ENCODE peak calls at places on chromosomes 2 and 18, in five cellular contexts. J, R, N, G and U are unnamed samples.

GRCh38 chr2:46539327-46540276 is 60.2 kb downstream of the TMEM247 start:
- DNase-seq in G (no peak), R (no peak), J (no peak), N (no peak), U (no peak)

GRCh38 chr2:204019572-204020501 is 83.3 kb downstream of the ICOS start:
- DNase-seq in G (no peak), J (no peak), N (no peak), R (no peak), U (no peak)

GRCh38 chr2:42796427-42797248 is 4.3 kb upstream of the HAAO start:
- DNase-seq in G (no peak), R (no peak), N (no peak), J (no peak), U (no peak)

GRCh38 chr2:136056077-136056688 is 61.8 kb downstream of the CXCR4 start:
- DNase-seq in G (no peak), R (no peak), N (no peak), J (no peak), U (no peak)

GRCh38 chr18:22879279-22879678 is 53.8 kb upstream of the RBBP8 start:
- DNase-seq in N (no peak), J (no peak), R (no peak), G (no peak), U (no peak)

GRCh38 chr2:142857247-142858154 is 20.0 kb upstream of the KYNU start:
- DNase-seq in G (no peak), J (no peak), R (no peak), N (no peak), U (no peak)

GRCh38 chr2:29100564-29100963 is 14.7 kb upstream of the CLIP4 start:
- DNase-seq in N (no peak), J (no peak), G (no peak), R (no peak), U (no peak)

GRCh38 chr2:76281176-76281841 is 570.6 kb upstream of the GCFC2 start:
- DNase-seq in J (no peak), G (no peak), N (no peak), R (no peak), U (no peak)

GRCh38 chr18:75727479-75727878 is 300.0 kb upstream of the SMIM21 start:
- DNase-seq in J (no peak), N (no peak), R (peak; percentile 21), G (no peak), U (no peak)

GRCh38 chr18:31607384-31607783 is 15.7 kb downstream of the TTR start:
- DNase-seq in N (no peak), G (no peak), R (no peak), J (no peak), U (no peak)

GRCh38 chr2:174383796-174384195 is 11.7 kb upstream of the SCRN3 start:
- DNase-seq in R (no peak), G (no peak), N (no peak), J (no peak), U (no peak)

GRCh38 chr18:9293948-9294347 is 40.6 kb upstream of the TWSG1 start:
- DNase-seq in N (no peak), R (no peak), J (no peak), G (no peak), U (no peak)

GRCh38 chr18:9296233-9297006 is 38.2 kb upstream of the TWSG1 start:
- DNase-seq in R (no peak), J (no peak), G (no peak), N (no peak), U (no peak)

GRCh38 chr18:9292047-9292446 is 42.5 kb upstream of the TWSG1 start:
- DNase-seq in G (no peak), R (no peak), J (no peak), N (no peak), U (no peak)

DNA sequence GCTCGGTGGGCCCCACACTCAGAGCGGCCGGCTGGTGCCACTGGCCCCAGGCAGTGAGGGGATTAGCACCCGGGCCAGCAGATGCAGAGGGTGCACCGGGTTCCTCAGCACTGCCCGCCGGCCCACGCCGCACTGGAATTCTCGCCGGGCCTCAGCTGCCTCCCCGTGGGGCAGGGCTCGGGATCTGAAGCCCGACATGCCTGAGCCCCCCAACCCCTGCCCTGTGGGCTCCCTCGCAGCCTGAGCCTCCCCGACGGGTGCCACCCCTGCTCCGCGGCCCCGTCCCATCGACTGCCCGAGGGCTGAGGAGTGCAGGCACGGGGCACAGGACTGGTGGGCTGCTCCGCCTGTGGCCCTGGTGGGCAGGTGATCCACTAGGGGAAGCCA is 37.6 kb upstream of the TWSG1 start:
- DNase-seq in R (no peak), G (no peak), N (no peak), J (no peak), U (peak; percentile 10)
- H3K9me3 ChIP-seq in R (no peaks in the 10 kb centered on the region), G (no peaks in the 10 kb centered on the region), N (peaks cover 13% of the 10 kb centered on the region), J (peaks cover 12% of the 10 kb centered on the region), U (no peaks in the 10 kb centered on the region)

GRCh38 chr2:144253743-144254142 is 266.2 kb downstream of the ZEB2 start:
- DNase-seq in G (no peak), J (no peak), N (no peak), R (no peak), U (no peak)
- H3K9me3 ChIP-seq in G (no peaks in the 10 kb centered on the region), J (peaks cover 21% of the 10 kb centered on the region), N (peaks cover 43% of the 10 kb centered on the region), R (no peaks in the 10 kb centered on the region), U (no peaks in the 10 kb centered on the region)

DNA sequence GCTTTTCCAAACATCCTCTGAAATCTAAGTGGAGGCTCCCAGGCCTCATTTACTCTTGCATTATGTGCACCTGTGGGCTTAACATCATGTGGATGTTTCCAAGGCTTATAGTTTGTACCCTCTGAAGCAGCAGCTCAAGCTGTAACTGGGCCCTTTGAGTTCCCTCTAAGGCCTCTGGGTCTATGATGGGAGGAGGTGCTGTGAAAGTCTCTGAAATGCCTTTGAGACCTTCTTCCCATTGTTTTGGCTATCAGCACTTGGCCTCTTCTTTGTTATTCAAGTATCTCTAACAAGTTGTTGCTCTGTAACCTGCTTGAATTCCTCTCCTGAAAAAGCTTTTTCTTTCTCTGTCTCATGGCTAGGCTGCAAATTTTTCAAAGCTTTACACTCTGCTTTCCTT is 58.1 kb upstream of the MYT1L start:
- DNase-seq in N (no peak), R (no peak), J (no peak), G (no peak), U (no peak)
- H3K9me3 ChIP-seq in N (peaks cover 5% of the 10 kb centered on the region), R (no peaks in the 10 kb centered on the region), J (no peaks in the 10 kb centered on the region), G (no peaks in the 10 kb centered on the region), U (no peaks in the 10 kb centered on the region)

DNA sequence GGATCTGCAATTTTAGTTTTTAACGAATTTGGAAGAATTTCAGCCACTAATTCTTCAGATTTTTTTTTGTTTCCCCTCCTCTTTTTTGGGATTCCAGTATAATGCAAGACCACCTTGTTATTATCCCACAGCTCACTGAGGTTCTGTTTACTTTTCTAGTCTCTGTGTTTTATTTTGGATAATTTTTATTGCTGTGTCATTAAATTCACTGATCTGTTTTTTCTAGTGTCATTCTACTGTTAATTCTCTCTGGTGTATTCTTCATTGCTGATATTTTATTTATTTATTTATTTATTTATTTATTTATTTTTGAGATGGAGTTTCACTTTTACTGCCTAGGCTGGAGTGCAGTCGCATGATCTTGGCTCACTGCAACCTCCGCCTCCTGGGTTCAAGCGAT is 32.2 kb downstream of the UBR3 start:
- DNase-seq in J (no peak), G (no peak), R (no peak), N (no peak), U (no peak)
- H3K9me3 ChIP-seq in J (no peaks in the 10 kb centered on the region), G (no peaks in the 10 kb centered on the region), R (no peaks in the 10 kb centered on the region), N (no peaks in the 10 kb centered on the region), U (no peaks in the 10 kb centered on the region)

GRCh38 chr2:224716921-224717320 is 756 bp upstream of the CCDC195 start:
- DNase-seq in N (no peak), J (no peak), G (no peak), R (no peak), U (no peak)

GRCh38 chr2:224722250-224722649 is 6.1 kb upstream of the CCDC195 start:
- DNase-seq in J (no peak), N (no peak), R (no peak), G (no peak), U (no peak)

GRCh38 chr2:224723606-224724217 is 7.5 kb upstream of the CCDC195 start:
- DNase-seq in J (no peak), N (no peak), G (no peak), R (no peak), U (no peak)

GRCh38 chr2:224722777-224723176 is 6.6 kb upstream of the CCDC195 start:
- DNase-seq in J (no peak), N (no peak), R (no peak), G (no peak), U (no peak)
- H3K9me3 ChIP-seq in J (no peaks in the 10 kb centered on the region), N (no peaks in the 10 kb centered on the region), R (no peaks in the 10 kb centered on the region), G (no peaks in the 10 kb centered on the region), U (no peaks in the 10 kb centered on the region)

GRCh38 chr2:118523761-118524160 is 323.7 kb downstream of the EN1 start:
- DNase-seq in R (no peak), N (no peak), G (no peak), J (no peak), U (no peak)
- H3K9me3 ChIP-seq in R (peaks cover 1% of the 10 kb centered on the region), N (peaks cover 13% of the 10 kb centered on the region), G (no peaks in the 10 kb centered on the region), J (no peaks in the 10 kb centered on the region), U (peaks cover 8% of the 10 kb centered on the region)

GRCh38 chr18:68355637-68356036 is 359.3 kb downstream of the TMX3 start:
- DNase-seq in J (no peak), N (no peak), R (no peak), G (no peak), U (no peak)

GRCh38 chr18:68354176-68354575 is 360.7 kb downstream of the TMX3 start:
- DNase-seq in R (no peak), N (no peak), G (no peak), J (no peak), U (no peak)
- H3K9me3 ChIP-seq in R (no peaks in the 10 kb centered on the region), N (peaks cover 4% of the 10 kb centered on the region), G (no peaks in the 10 kb centered on the region), J (no peaks in the 10 kb centered on the region), U (no peaks in the 10 kb centered on the region)

DNA sequence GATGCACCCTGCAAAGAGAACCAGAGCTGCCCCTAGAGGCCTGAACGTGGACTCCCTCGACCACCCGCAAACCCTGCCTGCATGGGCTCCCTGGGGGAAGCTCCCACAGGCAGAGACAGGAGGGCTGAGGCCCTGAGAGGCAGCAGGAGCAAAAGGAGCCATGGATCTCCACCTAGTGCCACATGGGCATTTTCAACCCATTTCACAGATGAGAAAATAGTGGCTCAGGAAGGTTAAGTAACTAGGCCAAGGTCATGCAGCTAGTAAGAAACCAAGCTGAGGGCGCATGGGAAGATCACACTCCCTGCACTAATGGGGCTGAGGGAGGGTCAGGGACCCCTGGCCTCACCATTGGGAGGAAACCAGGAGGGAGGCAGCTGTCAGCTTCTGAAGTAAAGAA is 271.7 kb upstream of the RAB6C start:
- DNase-seq in N (no peak), G (no peak), J (no peak), R (no peak), U (no peak)
- H3K9me3 ChIP-seq in N (no peaks in the 10 kb centered on the region), G (no peaks in the 10 kb centered on the region), J (no peaks in the 10 kb centered on the region), R (no peaks in the 10 kb centered on the region), U (no peaks in the 10 kb centered on the region)